ENCODE peak calls at places on chromosomes 16 and 17, in eight cellular contexts. Y is WTC11, F is HCT116, R is endothelial cell of umbilical vein, B is A549, V is SK-N-SH, N is K562, P is H1. L is an unnamed sample.

GRCh38 chr16:28291651-28292626 is at the start of gene SBK1:
- DNase-seq in F (peak), P (no peak), B (peak), Y (peak), V (peak), R (peak), N (peak), L (peak)

GRCh38 chr17:17028878-17029535 is 13.2 kb upstream of the MPRIP start:
- DNase-seq in B (no peak), Y (no peak), R (no peak), P (no peak), F (no peak), N (no peak), V (no peak), L (peak)

GRCh38 chr17:77374170-77374936 is 233.6 kb downstream of the SEC14L1 start:
- DNase-seq in V (peak), R (peak), Y (peak), P (peak), B (no peak), N (peak), F (no peak), L (peak)

GRCh38 chr17:74332763-74333220 is 6.8 kb downstream of the KIF19 start:
- DNase-seq in R (no peak), Y (no peak), N (peak), F (no peak), V (no peak), B (no peak), P (no peak), L (no peak)

GRCh38 chr17:77019955-77020379 is 120.8 kb upstream of the SEC14L1 start:
- DNase-seq in N (no peak), V (no peak), B (no peak), F (no peak), P (peak), R (no peak), Y (no peak), L (peak)

GRCh38 chr17:75587718-75588545 is at the start of gene MYO15B:
- DNase-seq in N (peak), Y (peak), R (peak), B (no peak), P (no peak), F (no peak), V (no peak), L (peak)

GRCh38 chr17:55294042-55294751 is 29.4 kb downstream of the HLF start:
- DNase-seq in P (no peak), B (no peak), V (no peak), F (no peak), R (no peak), N (no peak), Y (no peak), L (no peak)

GRCh38 chr17:70621593-70621992 is 452.3 kb downstream of the KCNJ2 start:
- DNase-seq in R (peak), B (no peak), F (no peak), Y (no peak), V (no peak), P (no peak), N (no peak), L (no peak)

GRCh38 chr16:3762080-3762750 is 44.9 kb upstream of the TRAP1 start:
- DNase-seq in P (no peak), F (no peak), N (no peak), Y (no peak), B (no peak), R (no peak), V (peak), L (no peak)

GRCh38 chr17:58692239-58693055 is at the start of gene RAD51C:
- DNase-seq in B (peak), F (peak), Y (peak), N (peak), V (peak), R (peak), P (peak), L (peak)

GRCh38 chr17:63937920-63938319 is 5.8 kb upstream of the CD79B start:
- DNase-seq in Y (no peak), B (no peak), V (no peak), N (no peak), P (no peak), R (no peak), F (no peak), L (no peak)

GRCh38 chr17:72516772-72517399 is 396.1 kb downstream of the SOX9 start:
- DNase-seq in V (no peak), F (no peak), Y (no peak), B (peak), R (no peak), P (no peak), N (no peak), L (peak)

GRCh38 chr16:65745-66144 is 6.7 kb downstream of the RHBDF1 start:
- DNase-seq in B (peak), Y (peak), N (peak), R (peak), V (peak), P (no peak), F (peak), L (peak)

GRCh38 chr17:16013943-16014407 is 14.4 kb downstream of the TTC19 start:
- DNase-seq in Y (no peak), R (peak), F (peak), V (peak), B (peak), P (no peak), N (no peak), L (no peak)

GRCh38 chr17:79836952-79837887 is 2.0 kb downstream of the CBX4 start:
- DNase-seq in B (peak), R (no peak), P (no peak), N (no peak), Y (peak), F (peak), V (peak), L (peak)

GRCh38 chr17:81821603-81822311 is 11.3 kb downstream of the MCRIP1 start:
- DNase-seq in V (peak), P (no peak), R (peak), F (peak), Y (peak), N (peak), B (peak), L (peak)

GRCh38 chr16:78505544-78506371 is 406.3 kb downstream of the WWOX start:
- DNase-seq in Y (peak), P (no peak), F (no peak), V (no peak), R (no peak), B (no peak), N (no peak), L (no peak)

GRCh38 chr17:31068291-31068690 is 26.5 kb upstream of the NF1 start:
- DNase-seq in R (peak), F (peak), V (peak), P (no peak), B (no peak), N (peak), Y (peak), L (peak)

GRCh38 chr16:11914759-11915643 is 755 bp downstream of the GSPT1 start:
- DNase-seq in R (peak), B (no peak), V (peak), F (no peak), P (no peak), N (peak), Y (peak), L (peak)

GRCh38 chr16:22373662-22374310 is 633 bp downstream of the CDR2 start:
- DNase-seq in F (no peak), B (no peak), V (peak), P (no peak), N (no peak), R (peak), Y (peak), L (peak)

GRCh38 chr17:9432121-9432866 is 143.3 kb downstream of the STX8 start:
- DNase-seq in F (no peak), Y (no peak), B (no peak), P (no peak), N (no peak), V (no peak), R (no peak), L (no peak)

GRCh38 chr16:81190667-81191066 is 47.8 kb upstream of the BCO1 start:
- DNase-seq in B (peak), R (no peak), N (no peak), V (no peak), P (no peak), F (no peak), Y (no peak), L (peak)

GRCh38 chr16:82229800-82230619 is 60.0 kb upstream of the MPHOSPH6 start:
- DNase-seq in V (peak), R (peak), Y (peak), B (peak), P (peak), N (peak), F (peak), L (peak)
- TF ChIP-seq MAX in V (no peak), R (no peak), Y (no peak), B (no peak), P (no peak), N (no peak), F (no peak), L (no peak)

GRCh38 chr17:66535611-66536010 is 233.2 kb downstream of the PRKCA start:
- DNase-seq in V (no peak), P (no peak), B (no peak), Y (no peak), N (no peak), R (no peak), F (no peak), L (no peak)

GRCh38 chr17:66538776-66539175 is 236.4 kb downstream of the PRKCA start:
- DNase-seq in N (no peak), V (peak), P (no peak), R (no peak), Y (no peak), F (no peak), B (no peak), L (no peak)

GRCh38 chr17:66537518-66537917 is 235.1 kb downstream of the PRKCA start:
- DNase-seq in P (no peak), F (no peak), V (no peak), R (no peak), B (no peak), Y (no peak), N (no peak), L (no peak)

GRCh38 chr17:66531826-66532439 is 229.5 kb downstream of the PRKCA start:
- DNase-seq in R (no peak), Y (no peak), B (no peak), N (no peak), V (no peak), P (no peak), F (no peak), L (no peak)

DNA sequence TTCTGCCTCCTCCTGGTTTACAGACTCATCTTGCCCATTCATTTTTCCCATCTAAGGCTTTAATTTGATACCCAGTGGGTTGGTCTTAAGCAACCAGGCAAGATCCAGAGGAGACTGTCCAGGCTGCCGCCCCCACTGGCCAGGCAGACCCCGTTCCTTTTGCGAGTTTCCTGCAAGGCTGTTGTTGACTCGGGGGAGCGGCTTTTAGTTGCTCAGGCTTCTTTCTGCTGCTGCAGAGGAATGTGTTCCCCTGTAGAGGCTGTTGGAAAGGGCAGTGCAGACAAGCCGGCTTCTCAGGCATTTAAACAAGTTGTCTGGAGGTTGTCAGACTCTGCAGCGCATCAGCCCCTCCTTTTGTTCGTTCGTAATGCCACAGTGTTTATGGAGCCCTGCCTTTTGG is 231.2 kb downstream of the PRKCA start:
- DNase-seq in F (no peak), V (peak), Y (peak), P (no peak), N (no peak), R (no peak), B (no peak), L (peak)
- TF ChIP-seq MAX in F (no peak), V (no peak), Y (no peak), P (no peak), N (no peak), R (no peak), B (no peak), L (no peak)

DNA sequence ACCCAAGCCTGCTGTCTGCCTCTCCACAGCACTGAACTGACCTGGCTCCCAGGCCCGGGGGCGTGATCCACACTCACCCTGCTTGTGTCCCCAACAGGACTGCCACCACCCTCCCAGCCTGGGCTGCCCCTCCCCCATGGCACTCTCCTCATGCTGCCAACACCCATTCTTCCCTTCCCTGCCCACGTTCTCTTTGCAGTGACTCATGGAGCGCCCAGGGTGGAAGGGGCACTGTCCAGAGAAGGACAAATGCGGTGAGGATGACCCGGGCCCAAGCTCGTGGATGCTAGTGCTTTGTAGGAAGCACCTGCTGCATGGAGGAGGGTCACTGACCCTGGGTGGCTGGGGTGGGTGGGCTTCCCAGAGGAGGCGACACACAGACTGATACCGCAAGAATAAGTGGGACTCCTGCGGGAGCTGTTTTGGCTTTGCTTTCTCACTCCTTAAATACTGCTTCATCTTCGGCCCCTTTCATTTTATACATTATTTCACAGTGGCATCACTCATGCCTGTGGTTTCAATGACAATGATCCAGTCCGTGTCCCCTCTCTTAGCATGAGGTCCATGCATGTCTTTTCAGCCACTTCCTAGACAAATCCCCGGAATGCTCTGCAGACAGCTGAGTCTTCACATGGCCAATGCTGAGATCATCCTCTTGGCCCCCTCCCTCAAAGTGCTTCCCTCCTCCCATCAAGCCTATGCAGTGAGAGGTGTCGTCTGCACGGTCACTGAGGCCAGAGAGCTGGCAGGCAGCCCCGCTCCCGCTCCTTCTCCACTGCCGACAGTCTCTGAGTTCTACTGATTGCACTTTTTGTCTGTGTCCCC is 17.6 kb downstream of the CDK5R1 start:
- DNase-seq in N (no peak), B (no peak), P (no peak), F (no peak), R (no peak), V (no peak), Y (no peak), L (no peak)
- TF ChIP-seq MAX in N (no peak), B (no peak), P (no peak), F (peak), R (no peak), V (no peak), Y (no peak), L (no peak)

DNA sequence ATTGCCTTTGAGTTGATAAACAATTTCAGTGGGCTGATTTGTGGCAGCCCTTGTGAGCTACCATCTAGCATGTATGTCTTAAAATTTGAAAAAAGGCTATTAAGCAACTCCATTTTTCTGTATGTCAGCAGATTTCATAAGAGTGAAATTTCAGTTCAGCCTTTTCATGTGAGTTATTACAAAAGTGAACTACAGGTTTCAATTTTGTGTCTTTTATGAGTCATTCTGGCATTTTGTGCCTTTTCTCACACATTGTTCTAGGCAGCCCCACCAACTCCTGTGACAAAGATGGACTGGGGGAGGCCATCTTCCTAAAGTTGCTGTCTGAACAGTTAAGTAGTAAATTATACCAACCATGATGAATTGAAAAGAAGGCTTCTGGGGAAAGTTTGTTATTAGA is 52.1 kb downstream of the USP10 start:
- DNase-seq in N (no peak), V (no peak), P (no peak), Y (no peak), F (no peak), B (no peak), R (peak), L (peak)
- TF ChIP-seq MAX in N (no peak), V (no peak), P (no peak), Y (no peak), F (no peak), B (no peak), R (no peak), L (no peak)

DNA sequence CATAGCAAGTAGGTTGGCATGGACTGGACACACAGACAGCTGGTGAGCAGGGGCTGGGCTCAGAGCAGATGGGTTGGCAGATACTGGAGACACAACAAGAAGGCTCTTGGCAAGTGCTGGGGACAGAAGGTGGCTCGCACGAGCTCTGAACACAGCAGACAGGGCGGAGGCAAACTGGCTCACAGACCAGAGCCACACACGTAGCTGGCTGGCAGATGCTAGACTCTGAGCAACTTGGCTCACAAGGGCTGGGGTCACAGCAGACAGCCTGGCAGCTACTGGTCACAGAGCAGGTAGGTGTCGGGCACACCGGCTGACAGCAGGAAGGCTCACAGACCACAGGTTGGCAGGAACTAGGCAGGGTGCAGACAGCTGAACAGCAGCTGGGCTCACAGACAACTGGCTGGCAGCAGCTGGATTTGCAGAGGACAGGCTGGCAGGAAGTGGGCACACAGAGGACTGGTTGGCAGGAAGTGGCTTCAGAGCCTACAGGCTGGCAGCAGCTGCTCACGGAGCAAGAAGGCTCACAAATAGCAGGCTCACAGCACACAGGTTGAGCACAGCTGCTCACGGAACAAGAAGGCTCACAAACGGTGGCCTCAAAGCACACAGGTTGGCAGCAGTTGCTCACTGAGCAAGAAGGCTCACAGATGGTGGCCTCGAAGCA is 725 bp downstream of the KRTAP16-1 start:
- DNase-seq in B (no peak), F (no peak), P (no peak), N (no peak), V (no peak), R (no peak), Y (no peak), L (peak)
- TF ChIP-seq MAX in B (no peak), F (no peak), P (no peak), N (no peak), V (no peak), R (no peak), Y (no peak), L (no peak)

GRCh38 chr16:73365010-73365409 is 317.1 kb upstream of the ZFHX3 start:
- DNase-seq in P (no peak), Y (no peak), V (peak), R (no peak), N (no peak), F (no peak), B (no peak), L (no peak)
- TF ChIP-seq MAX in P (no peak), Y (no peak), V (no peak), R (no peak), N (no peak), F (no peak), B (no peak), L (no peak)

GRCh38 chr17:48816774-48817590 is at the start of gene TTLL6:
- DNase-seq in B (peak), F (peak), V (peak), R (peak), P (peak), Y (peak), N (peak), L (peak)
- TF ChIP-seq MAX in B (peak), F (no peak), V (no peak), R (no peak), P (peak), Y (peak), N (no peak), L (peak)